ENCODE peak calls at places on chromosomes 7 and 10, in eight cellular contexts. A is activated gamma-delta T cell treated with anti-CD3 and anti-CD28 coated beads, Interleukin-2, amount 50 U/mL, for 16 hours; E is HFFc6; Z is GM20000; B is AG20443; P is H9; T is NCI-H82; R is CD8-positive, alpha-beta T cell. D is an unnamed sample.

GRCh38 chr7:151759591-151760042 is 117.3 kb downstream of the PRKAG2 start:
- DNase-seq in E (peak), R (peak), A (peak), Z (peak), B (peak), T (peak), P (peak), D (peak)

GRCh38 chr10:119655566-119656001 is 4.4 kb downstream of the BAG3 start:
- DNase-seq in P (no peak), R (peak), Z (no peak), E (peak), B (peak), A (no peak), T (no peak), D (peak)

GRCh38 chr10:78906734-78907385 is 161.9 kb upstream of the ZMIZ1 start:
- DNase-seq in T (no peak), P (peak), B (no peak), A (no peak), Z (no peak), E (no peak), R (no peak), D (no peak)

GRCh38 chr7:66503551-66504031 is 125.1 kb upstream of the KCTD7 start:
- DNase-seq in A (no peak), T (no peak), P (no peak), R (no peak), E (no peak), B (no peak), Z (no peak), D (no peak)

GRCh38 chr10:88254091-88254490 is 329.0 kb downstream of the RNLS start:
- DNase-seq in Z (no peak), T (no peak), A (no peak), R (no peak), P (no peak), E (peak), B (peak), D (no peak)

GRCh38 chr7:83365746-83366145 is 203.1 kb upstream of the PCLO start:
- DNase-seq in E (no peak), T (no peak), Z (no peak), A (no peak), B (no peak), P (no peak), R (no peak), D (no peak)

GRCh38 chr7:92778972-92779371 is 57.4 kb downstream of the CDK6 start:
- DNase-seq in R (no peak), T (no peak), B (peak), A (no peak), E (no peak), Z (no peak), P (no peak), D (no peak)

GRCh38 chr7:2807846-2808772 is 36.0 kb downstream of the GNA12 start:
- DNase-seq in P (no peak), E (no peak), Z (no peak), R (no peak), B (peak), T (no peak), A (no peak), D (no peak)

GRCh38 chr7:133698127-133698526 is 429.0 kb upstream of the LRGUK start:
- DNase-seq in Z (no peak), P (no peak), T (no peak), B (no peak), A (no peak), R (no peak), E (peak), D (no peak)

GRCh38 chr7:150404785-150405583 is 25.9 kb downstream of the ZNF775 start:
- DNase-seq in P (peak), R (peak), T (peak), A (peak), Z (peak), E (peak), B (peak), D (peak)

GRCh38 chr10:79472951-79473350 is 27.5 kb upstream of the ZCCHC24 start:
- DNase-seq in P (peak), A (no peak), T (no peak), B (peak), R (no peak), Z (no peak), E (no peak), D (no peak)

GRCh38 chr10:84237199-84238051 is 3.9 kb downstream of the LRIT1 start:
- DNase-seq in E (no peak), T (no peak), R (no peak), P (peak), B (peak), Z (no peak), A (no peak), D (no peak)

GRCh38 chr10:314871-315270 is 179.6 kb downstream of the ZMYND11 start:
- DNase-seq in B (no peak), A (no peak), R (no peak), T (no peak), Z (no peak), P (no peak), E (no peak), D (no peak)

GRCh38 chr10:47299989-47300931 is at the start of gene GDF10:
- DNase-seq in B (peak), Z (no peak), T (no peak), E (no peak), P (no peak), R (no peak), A (no peak), D (no peak)

GRCh38 chr10:97204826-97205679 is 19.3 kb upstream of the SLIT1 start:
- DNase-seq in B (no peak), P (no peak), E (no peak), R (no peak), A (no peak), T (no peak), Z (no peak), D (no peak)

GRCh38 chr7:24052572-24053223 is 231.3 kb upstream of the NPY start:
- DNase-seq in A (no peak), T (no peak), R (no peak), B (peak), P (no peak), E (peak), Z (no peak), D (no peak)

D was measured in T-helper 9 cell.